ENCODE peak calls at places on chromosomes 2 and 18, in eight cellular contexts. One of them, this sample, is unnamed.

GRCh38 chr18:53747761-53748160 is 476.7 kb downstream of the MBD2 start:
- DNase-seq in IMR-90: no peak
- DNase-seq in A549: no peak
- DNase-seq in AG04450: no peak
- DNase-seq in bronchial epithelial cell: no peak
- DNase-seq in MM.1S: no peak
- DNase-seq in uterus: no peak
- DNase-seq in NB4: no peak
- DNase-seq in this sample: no peak

GRCh38 chr2:39119732-39120520 is 925 bp downstream of the SOS1 start:
- DNase-seq in IMR-90: peak
- DNase-seq in A549: peak
- DNase-seq in AG04450: no peak
- DNase-seq in bronchial epithelial cell: no peak
- DNase-seq in MM.1S: peak
- DNase-seq in uterus: peak
- DNase-seq in NB4: peak
- DNase-seq in this sample: no peak

GRCh38 chr2:26942543-26943295 is 27.7 kb upstream of the MAPRE3 start:
- DNase-seq in IMR-90: peak
- DNase-seq in A549: peak
- DNase-seq in AG04450: no peak
- DNase-seq in bronchial epithelial cell: peak
- DNase-seq in MM.1S: peak
- DNase-seq in uterus: peak
- DNase-seq in NB4: peak
- DNase-seq in this sample: peak

GRCh38 chr2:64548795-64549194 is 24.7 kb downstream of the AFTPH start:
- DNase-seq in IMR-90: no peak
- DNase-seq in A549: no peak
- DNase-seq in AG04450: no peak
- DNase-seq in bronchial epithelial cell: no peak
- DNase-seq in MM.1S: no peak
- DNase-seq in uterus: no peak
- DNase-seq in NB4: no peak
- DNase-seq in this sample: no peak

GRCh38 chr2:190682168-190682567 is 33.3 kb downstream of the NAB1 start:
- DNase-seq in IMR-90: peak
- DNase-seq in A549: no peak
- DNase-seq in AG04450: no peak
- DNase-seq in bronchial epithelial cell: peak
- DNase-seq in MM.1S: no peak
- DNase-seq in uterus: no peak
- DNase-seq in NB4: no peak
- DNase-seq in this sample: no peak

GRCh38 chr2:28895189-28895893 is 874 bp downstream of the WDR43 start:
- DNase-seq in IMR-90: peak
- DNase-seq in A549: peak
- DNase-seq in AG04450: no peak
- DNase-seq in bronchial epithelial cell: peak
- DNase-seq in MM.1S: peak
- DNase-seq in uterus: peak
- DNase-seq in NB4: peak
- DNase-seq in this sample: peak

GRCh38 chr2:146623771-146624170 is 1221.1 kb upstream of the ACVR2A start:
- DNase-seq in IMR-90: peak
- DNase-seq in A549: no peak
- DNase-seq in AG04450: peak
- DNase-seq in bronchial epithelial cell: no peak
- DNase-seq in MM.1S: no peak
- DNase-seq in uterus: no peak
- DNase-seq in NB4: no peak
- DNase-seq in this sample: no peak

GRCh38 chr2:62744603-62745002 is 39.1 kb downstream of the EHBP1 start:
- DNase-seq in IMR-90: no peak
- DNase-seq in A549: no peak
- DNase-seq in AG04450: no peak
- DNase-seq in bronchial epithelial cell: no peak
- DNase-seq in MM.1S: no peak
- DNase-seq in uterus: no peak
- DNase-seq in NB4: no peak
- DNase-seq in this sample: no peak

GRCh38 chr2:12847694-12848093 is 131.0 kb downstream of the TRIB2 start:
- DNase-seq in IMR-90: no peak
- DNase-seq in A549: no peak
- DNase-seq in AG04450: no peak
- DNase-seq in bronchial epithelial cell: no peak
- DNase-seq in MM.1S: no peak
- DNase-seq in uterus: no peak
- DNase-seq in NB4: no peak
- DNase-seq in this sample: no peak

GRCh38 chr2:112916145-112916571 is 5.2 kb downstream of the IL37 start:
- DNase-seq in IMR-90: no peak
- DNase-seq in A549: no peak
- DNase-seq in AG04450: no peak
- DNase-seq in bronchial epithelial cell: no peak
- DNase-seq in MM.1S: no peak
- DNase-seq in uterus: no peak
- DNase-seq in NB4: no peak
- DNase-seq in this sample: peak

GRCh38 chr2:12504443-12504842 is 212.3 kb upstream of the TRIB2 start:
- DNase-seq in IMR-90: peak
- DNase-seq in A549: no peak
- DNase-seq in AG04450: no peak
- DNase-seq in bronchial epithelial cell: no peak
- DNase-seq in MM.1S: peak
- DNase-seq in uterus: no peak
- DNase-seq in NB4: peak
- DNase-seq in this sample: no peak

GRCh38 chr18:27887287-27887686 is 289.6 kb downstream of the CDH2 start:
- DNase-seq in IMR-90: no peak
- DNase-seq in A549: no peak
- DNase-seq in AG04450: no peak
- DNase-seq in bronchial epithelial cell: peak
- DNase-seq in MM.1S: no peak
- DNase-seq in uterus: no peak
- DNase-seq in NB4: no peak
- DNase-seq in this sample: no peak

GRCh38 chr2:10256525-10257031 is 46.1 kb upstream of the HPCAL1 start:
- DNase-seq in IMR-90: no peak
- DNase-seq in A549: no peak
- DNase-seq in AG04450: no peak
- DNase-seq in bronchial epithelial cell: no peak
- DNase-seq in MM.1S: no peak
- DNase-seq in uterus: no peak
- DNase-seq in NB4: no peak
- DNase-seq in this sample: no peak

GRCh38 chr2:172207916-172208315 is 105.2 kb upstream of the DLX2 start:
- DNase-seq in IMR-90: peak
- DNase-seq in A549: no peak
- DNase-seq in AG04450: no peak
- DNase-seq in bronchial epithelial cell: no peak
- DNase-seq in MM.1S: no peak
- DNase-seq in uterus: no peak
- DNase-seq in NB4: no peak
- DNase-seq in this sample: no peak
- H3K4me3 ChIP-seq in IMR-90: no peak
- H3K4me3 ChIP-seq in A549: no peak
- H3K4me3 ChIP-seq in AG04450: no peak
- H3K4me3 ChIP-seq in bronchial epithelial cell: no peak
- H3K4me3 ChIP-seq in MM.1S: no peak
- H3K4me3 ChIP-seq in uterus: no peak
- H3K4me3 ChIP-seq in NB4: no peak
- H3K4me3 ChIP-seq in this sample: no peak

DNA sequence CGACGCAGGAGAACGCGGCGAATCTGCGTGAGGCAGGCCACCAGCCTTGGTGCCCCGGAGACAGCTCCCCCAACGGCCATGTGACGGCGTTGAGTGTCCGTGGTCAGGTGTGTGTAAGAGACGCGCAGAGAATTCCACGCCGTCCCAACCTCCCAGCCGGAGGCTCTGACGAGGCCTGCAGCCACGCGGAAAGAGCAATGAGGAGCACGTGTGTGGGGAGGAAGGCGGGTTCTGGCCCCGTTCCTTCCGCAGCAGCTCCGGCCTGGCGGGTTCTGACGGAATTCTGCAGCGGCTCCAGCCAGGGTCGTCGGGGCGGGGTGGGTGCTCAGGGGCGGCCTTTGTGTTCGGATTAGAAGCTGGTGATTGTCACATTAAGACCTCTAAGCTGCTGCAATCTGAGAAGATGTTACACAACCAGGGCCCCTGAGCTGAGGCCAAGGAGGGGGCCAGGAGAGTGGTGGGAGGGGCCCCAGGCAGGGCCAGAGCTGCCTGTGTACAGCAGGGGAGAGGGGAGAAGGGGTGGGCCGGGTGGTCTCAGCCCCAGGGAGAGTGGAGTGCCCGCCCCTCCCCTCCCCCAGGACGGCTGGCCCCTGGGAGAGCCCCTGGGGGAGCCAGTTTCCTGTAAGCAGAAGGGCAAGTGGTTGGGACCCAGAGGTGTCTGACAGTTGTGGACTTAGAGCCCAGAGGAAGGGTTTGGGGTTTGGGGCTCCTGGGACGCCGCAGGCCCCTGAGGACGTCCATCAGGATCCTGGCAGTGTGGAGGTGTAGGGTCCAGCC is 5.1 kb upstream of the GAL3ST2 start:
- DNase-seq in IMR-90: peak
- DNase-seq in A549: no peak
- DNase-seq in AG04450: no peak
- DNase-seq in bronchial epithelial cell: no peak
- DNase-seq in MM.1S: no peak
- DNase-seq in uterus: peak
- DNase-seq in NB4: peak
- DNase-seq in this sample: no peak
- H3K4me3 ChIP-seq in IMR-90: no peak
- H3K4me3 ChIP-seq in A549: no peak
- H3K4me3 ChIP-seq in AG04450: no peak
- H3K4me3 ChIP-seq in bronchial epithelial cell: no peak
- H3K4me3 ChIP-seq in MM.1S: no peak
- H3K4me3 ChIP-seq in uterus: no peak
- H3K4me3 ChIP-seq in NB4: no peak
- H3K4me3 ChIP-seq in this sample: no peak

DNA sequence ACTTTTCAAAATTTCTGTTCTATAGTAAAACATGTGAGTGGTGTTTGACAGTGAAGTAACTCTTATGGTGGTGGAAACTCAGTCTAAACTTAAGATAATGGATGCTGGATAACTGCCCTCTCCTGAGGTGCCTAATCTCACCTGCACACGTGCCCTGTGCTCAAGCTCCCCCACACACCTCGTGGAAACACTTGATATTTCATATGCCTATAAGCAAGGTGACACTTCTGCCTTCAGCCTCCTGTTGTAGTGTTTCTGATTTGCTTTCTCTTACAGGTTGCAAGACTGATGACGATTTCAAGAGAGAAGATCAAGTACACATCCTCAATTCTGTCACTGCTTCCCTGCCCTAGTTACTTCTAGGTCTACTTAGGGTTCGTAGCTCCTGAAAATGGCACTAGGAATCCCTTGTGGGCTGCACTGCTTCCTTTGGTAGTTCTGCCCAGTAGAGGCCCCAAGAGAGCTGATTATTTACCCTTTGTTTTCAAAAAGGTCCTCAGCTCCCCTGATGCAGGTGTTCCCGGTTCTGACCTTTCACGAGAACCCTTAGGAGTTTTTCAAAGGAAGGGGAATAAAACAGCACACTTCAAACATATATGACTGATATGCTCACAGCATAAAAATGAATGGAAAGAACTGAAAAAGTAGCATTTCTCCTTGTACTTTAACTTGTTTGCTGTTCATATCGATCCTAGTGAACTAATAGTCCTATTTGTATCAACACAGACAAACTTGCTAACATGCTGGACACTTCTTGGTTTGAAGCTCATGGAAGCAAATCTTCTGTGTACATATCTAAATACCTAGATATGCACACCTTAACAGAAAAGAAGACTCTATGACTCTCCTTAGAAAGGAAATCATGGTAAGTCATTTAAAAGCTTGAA is 6.7 kb downstream of the CAVIN2 start:
- DNase-seq in IMR-90: no peak
- DNase-seq in A549: no peak
- DNase-seq in AG04450: no peak
- DNase-seq in bronchial epithelial cell: no peak
- DNase-seq in MM.1S: no peak
- DNase-seq in uterus: no peak
- DNase-seq in NB4: no peak
- DNase-seq in this sample: no peak
- H3K4me3 ChIP-seq in IMR-90: no peak
- H3K4me3 ChIP-seq in A549: no peak
- H3K4me3 ChIP-seq in AG04450: no peak
- H3K4me3 ChIP-seq in bronchial epithelial cell: no peak
- H3K4me3 ChIP-seq in MM.1S: no peak
- H3K4me3 ChIP-seq in uterus: no peak
- H3K4me3 ChIP-seq in NB4: no peak
- H3K4me3 ChIP-seq in this sample: no peak

GRCh38 chr2:104901037-104901851 is 47.3 kb downstream of the POU3F3 start:
- DNase-seq in IMR-90: no peak
- DNase-seq in A549: no peak
- DNase-seq in AG04450: no peak
- DNase-seq in bronchial epithelial cell: no peak
- DNase-seq in MM.1S: no peak
- DNase-seq in uterus: no peak
- DNase-seq in NB4: no peak
- DNase-seq in this sample: no peak

GRCh38 chr2:104900608-104901007 is 46.7 kb downstream of the POU3F3 start:
- DNase-seq in IMR-90: no peak
- DNase-seq in A549: no peak
- DNase-seq in AG04450: no peak
- DNase-seq in bronchial epithelial cell: no peak
- DNase-seq in MM.1S: no peak
- DNase-seq in uterus: no peak
- DNase-seq in NB4: no peak
- DNase-seq in this sample: no peak

GRCh38 chr2:104902317-104902716 is 48.4 kb downstream of the POU3F3 start:
- DNase-seq in IMR-90: no peak
- DNase-seq in A549: no peak
- DNase-seq in AG04450: no peak
- DNase-seq in bronchial epithelial cell: no peak
- DNase-seq in MM.1S: no peak
- DNase-seq in uterus: no peak
- DNase-seq in NB4: no peak
- DNase-seq in this sample: no peak

DNA sequence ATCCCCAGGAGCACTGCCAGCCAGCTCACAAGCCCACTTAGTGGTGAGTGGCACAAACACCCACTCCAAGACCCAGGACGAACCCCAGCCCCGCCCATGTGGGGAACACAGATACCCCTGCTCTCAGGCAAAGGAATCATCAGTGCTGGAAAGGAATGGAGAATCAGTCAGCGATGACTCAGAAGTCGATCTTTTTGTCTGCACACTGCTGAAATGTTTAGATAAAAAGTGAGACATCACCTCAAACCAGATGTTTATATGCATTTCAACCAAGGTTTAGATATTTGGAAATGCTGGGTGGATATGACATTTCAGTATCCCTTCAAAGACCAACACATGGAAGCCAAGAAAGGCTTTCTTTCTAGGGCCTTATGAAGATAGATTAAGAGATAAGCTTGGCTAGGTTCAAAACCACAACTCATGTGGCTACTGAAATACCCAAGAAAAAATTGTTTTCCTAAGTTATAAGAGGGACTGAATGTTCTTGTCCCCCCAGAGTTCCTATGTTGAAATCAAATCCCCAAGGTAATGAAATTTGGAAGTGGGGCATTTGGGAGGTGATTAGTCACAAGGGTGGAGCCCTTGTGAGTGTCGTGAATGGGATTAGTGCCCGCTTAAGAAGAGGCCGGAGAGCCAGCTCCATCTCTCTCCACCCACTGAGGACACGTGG is 43.7 kb downstream of the POU3F3 start:
- DNase-seq in IMR-90: peak
- DNase-seq in A549: no peak
- DNase-seq in AG04450: no peak
- DNase-seq in bronchial epithelial cell: peak
- DNase-seq in MM.1S: no peak
- DNase-seq in uterus: no peak
- DNase-seq in NB4: peak
- DNase-seq in this sample: no peak
- H3K4me3 ChIP-seq in IMR-90: no peak
- H3K4me3 ChIP-seq in A549: no peak
- H3K4me3 ChIP-seq in AG04450: no peak
- H3K4me3 ChIP-seq in bronchial epithelial cell: no peak
- H3K4me3 ChIP-seq in MM.1S: no peak
- H3K4me3 ChIP-seq in uterus: no peak
- H3K4me3 ChIP-seq in NB4: no peak
- H3K4me3 ChIP-seq in this sample: no peak